ENCODE peak calls at places on chromosomes 7 and 10, in eight cellular contexts. One of them, this sample, is unnamed.

GRCh38 chr10:26524161-26524831 is 86.2 kb downstream of the APBB1IP start:
- DNase-seq in stimulated activated CD8-positive, alpha-beta memory T cell treated with anti-CD3 and anti-CD28 coated beads, Interleukin-4, amount 100 ng/mL, for 1 hour: no peak
- DNase-seq in iPS-NIHi11: no peak
- DNase-seq in T1000: no peak
- DNase-seq in GM19239: no peak
- DNase-seq in MCF 10A: no peak
- DNase-seq in activated T-cell treated with anti-CD3 and anti-CD28 coated beads for 1 hour: no peak
- DNase-seq in NCI-H2171: no peak
- DNase-seq in this sample: no peak

GRCh38 chr10:47121336-47121735 is 178.7 kb upstream of the GDF10 start:
- DNase-seq in MCF 10A: no peak
- DNase-seq in NCI-H2171: no peak
- DNase-seq in iPS-NIHi11: no peak
- DNase-seq in T1000: no peak
- DNase-seq in activated T-cell treated with anti-CD3 and anti-CD28 coated beads for 1 hour: no peak
- DNase-seq in GM19239: no peak
- DNase-seq in stimulated activated CD8-positive, alpha-beta memory T cell treated with anti-CD3 and anti-CD28 coated beads, Interleukin-4, amount 100 ng/mL, for 1 hour: no peak
- DNase-seq in this sample: peak

GRCh38 chr10:69936091-69936490 is 116.6 kb upstream of the MACROH2A2 start:
- DNase-seq in iPS-NIHi11: peak
- DNase-seq in stimulated activated CD8-positive, alpha-beta memory T cell treated with anti-CD3 and anti-CD28 coated beads, Interleukin-4, amount 100 ng/mL, for 1 hour: no peak
- DNase-seq in NCI-H2171: no peak
- DNase-seq in GM19239: peak
- DNase-seq in activated T-cell treated with anti-CD3 and anti-CD28 coated beads for 1 hour: no peak
- DNase-seq in MCF 10A: no peak
- DNase-seq in T1000: no peak
- DNase-seq in this sample: peak

GRCh38 chr7:129569811-129570215 is 41.7 kb upstream of the NRF1 start:
- DNase-seq in GM19239: no peak
- DNase-seq in MCF 10A: peak
- DNase-seq in iPS-NIHi11: no peak
- DNase-seq in activated T-cell treated with anti-CD3 and anti-CD28 coated beads for 1 hour: no peak
- DNase-seq in stimulated activated CD8-positive, alpha-beta memory T cell treated with anti-CD3 and anti-CD28 coated beads, Interleukin-4, amount 100 ng/mL, for 1 hour: no peak
- DNase-seq in T1000: peak
- DNase-seq in NCI-H2171: no peak
- DNase-seq in this sample: peak

GRCh38 chr10:97842658-97843295 is 6.9 kb upstream of the GOLGA7B start:
- DNase-seq in activated T-cell treated with anti-CD3 and anti-CD28 coated beads for 1 hour: no peak
- DNase-seq in GM19239: no peak
- DNase-seq in stimulated activated CD8-positive, alpha-beta memory T cell treated with anti-CD3 and anti-CD28 coated beads, Interleukin-4, amount 100 ng/mL, for 1 hour: no peak
- DNase-seq in MCF 10A: no peak
- DNase-seq in NCI-H2171: no peak
- DNase-seq in T1000: no peak
- DNase-seq in iPS-NIHi11: no peak
- DNase-seq in this sample: no peak

GRCh38 chr10:59865101-59865500 is 41.3 kb downstream of the CCDC6 start:
- DNase-seq in stimulated activated CD8-positive, alpha-beta memory T cell treated with anti-CD3 and anti-CD28 coated beads, Interleukin-4, amount 100 ng/mL, for 1 hour: no peak
- DNase-seq in MCF 10A: peak
- DNase-seq in NCI-H2171: no peak
- DNase-seq in T1000: no peak
- DNase-seq in GM19239: no peak
- DNase-seq in activated T-cell treated with anti-CD3 and anti-CD28 coated beads for 1 hour: no peak
- DNase-seq in iPS-NIHi11: peak
- DNase-seq in this sample: peak

GRCh38 chr10:86389441-86390193 is 23.0 kb upstream of the GRID1 start:
- DNase-seq in GM19239: no peak
- DNase-seq in NCI-H2171: no peak
- DNase-seq in stimulated activated CD8-positive, alpha-beta memory T cell treated with anti-CD3 and anti-CD28 coated beads, Interleukin-4, amount 100 ng/mL, for 1 hour: no peak
- DNase-seq in iPS-NIHi11: peak
- DNase-seq in T1000: no peak
- DNase-seq in activated T-cell treated with anti-CD3 and anti-CD28 coated beads for 1 hour: no peak
- DNase-seq in MCF 10A: no peak
- DNase-seq in this sample: peak

GRCh38 chr10:72109619-72110215 is 21.4 kb upstream of the SPOCK2 start:
- DNase-seq in activated T-cell treated with anti-CD3 and anti-CD28 coated beads for 1 hour: no peak
- DNase-seq in NCI-H2171: no peak
- DNase-seq in iPS-NIHi11: no peak
- DNase-seq in stimulated activated CD8-positive, alpha-beta memory T cell treated with anti-CD3 and anti-CD28 coated beads, Interleukin-4, amount 100 ng/mL, for 1 hour: no peak
- DNase-seq in T1000: no peak
- DNase-seq in GM19239: no peak
- DNase-seq in MCF 10A: no peak
- DNase-seq in this sample: no peak

GRCh38 chr10:29496341-29497162 is 138.2 kb downstream of the SVIL start:
- DNase-seq in iPS-NIHi11: peak
- DNase-seq in activated T-cell treated with anti-CD3 and anti-CD28 coated beads for 1 hour: peak
- DNase-seq in GM19239: peak
- DNase-seq in NCI-H2171: peak
- DNase-seq in MCF 10A: peak
- DNase-seq in stimulated activated CD8-positive, alpha-beta memory T cell treated with anti-CD3 and anti-CD28 coated beads, Interleukin-4, amount 100 ng/mL, for 1 hour: peak
- DNase-seq in T1000: peak
- DNase-seq in this sample: peak

GRCh38 chr7:4744391-4745264 is 30.8 kb upstream of the AP5Z1 start:
- DNase-seq in GM19239: peak
- DNase-seq in MCF 10A: peak
- DNase-seq in T1000: peak
- DNase-seq in iPS-NIHi11: peak
- DNase-seq in activated T-cell treated with anti-CD3 and anti-CD28 coated beads for 1 hour: peak
- DNase-seq in stimulated activated CD8-positive, alpha-beta memory T cell treated with anti-CD3 and anti-CD28 coated beads, Interleukin-4, amount 100 ng/mL, for 1 hour: peak
- DNase-seq in NCI-H2171: peak
- DNase-seq in this sample: peak

GRCh38 chr10:112375721-112376577 is 2.0 kb downstream of the ACSL5 start:
- DNase-seq in iPS-NIHi11: no peak
- DNase-seq in activated T-cell treated with anti-CD3 and anti-CD28 coated beads for 1 hour: peak
- DNase-seq in GM19239: peak
- DNase-seq in T1000: no peak
- DNase-seq in MCF 10A: peak
- DNase-seq in NCI-H2171: no peak
- DNase-seq in stimulated activated CD8-positive, alpha-beta memory T cell treated with anti-CD3 and anti-CD28 coated beads, Interleukin-4, amount 100 ng/mL, for 1 hour: no peak
- DNase-seq in this sample: peak

GRCh38 chr7:20238754-20239324 is 21.7 kb upstream of the MACC1 start:
- DNase-seq in iPS-NIHi11: no peak
- DNase-seq in GM19239: no peak
- DNase-seq in activated T-cell treated with anti-CD3 and anti-CD28 coated beads for 1 hour: no peak
- DNase-seq in NCI-H2171: no peak
- DNase-seq in stimulated activated CD8-positive, alpha-beta memory T cell treated with anti-CD3 and anti-CD28 coated beads, Interleukin-4, amount 100 ng/mL, for 1 hour: no peak
- DNase-seq in T1000: no peak
- DNase-seq in MCF 10A: no peak
- DNase-seq in this sample: no peak

GRCh38 chr10:114044251-114045070 is 795 bp downstream of the ADRB1 start:
- DNase-seq in activated T-cell treated with anti-CD3 and anti-CD28 coated beads for 1 hour: no peak
- DNase-seq in GM19239: peak
- DNase-seq in stimulated activated CD8-positive, alpha-beta memory T cell treated with anti-CD3 and anti-CD28 coated beads, Interleukin-4, amount 100 ng/mL, for 1 hour: no peak
- DNase-seq in T1000: no peak
- DNase-seq in NCI-H2171: no peak
- DNase-seq in MCF 10A: no peak
- DNase-seq in iPS-NIHi11: peak
- DNase-seq in this sample: no peak

GRCh38 chr7:70574970-70575799 is 556.8 kb upstream of the GALNT17 start:
- DNase-seq in NCI-H2171: peak
- DNase-seq in activated T-cell treated with anti-CD3 and anti-CD28 coated beads for 1 hour: no peak
- DNase-seq in iPS-NIHi11: no peak
- DNase-seq in GM19239: no peak
- DNase-seq in MCF 10A: no peak
- DNase-seq in stimulated activated CD8-positive, alpha-beta memory T cell treated with anti-CD3 and anti-CD28 coated beads, Interleukin-4, amount 100 ng/mL, for 1 hour: no peak
- DNase-seq in T1000: no peak
- DNase-seq in this sample: peak

GRCh38 chr10:6201511-6201975 is 1.2 kb upstream of the PFKFB3 start:
- DNase-seq in NCI-H2171: peak
- DNase-seq in MCF 10A: peak
- DNase-seq in activated T-cell treated with anti-CD3 and anti-CD28 coated beads for 1 hour: peak
- DNase-seq in T1000: no peak
- DNase-seq in stimulated activated CD8-positive, alpha-beta memory T cell treated with anti-CD3 and anti-CD28 coated beads, Interleukin-4, amount 100 ng/mL, for 1 hour: peak
- DNase-seq in iPS-NIHi11: peak
- DNase-seq in GM19239: peak
- DNase-seq in this sample: peak

GRCh38 chr10:14822879-14823755 is 14.7 kb downstream of the CDNF start:
- DNase-seq in NCI-H2171: no peak
- DNase-seq in GM19239: peak
- DNase-seq in iPS-NIHi11: peak
- DNase-seq in MCF 10A: peak
- DNase-seq in stimulated activated CD8-positive, alpha-beta memory T cell treated with anti-CD3 and anti-CD28 coated beads, Interleukin-4, amount 100 ng/mL, for 1 hour: peak
- DNase-seq in T1000: peak
- DNase-seq in activated T-cell treated with anti-CD3 and anti-CD28 coated beads for 1 hour: peak
- DNase-seq in this sample: peak

GRCh38 chr10:24209421-24209770 is 458 bp downstream of the KIAA1217 start:
- DNase-seq in MCF 10A: peak
- DNase-seq in NCI-H2171: no peak
- DNase-seq in GM19239: no peak
- DNase-seq in activated T-cell treated with anti-CD3 and anti-CD28 coated beads for 1 hour: no peak
- DNase-seq in iPS-NIHi11: no peak
- DNase-seq in T1000: peak
- DNase-seq in stimulated activated CD8-positive, alpha-beta memory T cell treated with anti-CD3 and anti-CD28 coated beads, Interleukin-4, amount 100 ng/mL, for 1 hour: no peak
- DNase-seq in this sample: peak

GRCh38 chr7:101093907-101094306 is 8.6 kb downstream of the TRIM56 start:
- DNase-seq in activated T-cell treated with anti-CD3 and anti-CD28 coated beads for 1 hour: no peak
- DNase-seq in T1000: no peak
- DNase-seq in iPS-NIHi11: no peak
- DNase-seq in MCF 10A: no peak
- DNase-seq in NCI-H2171: no peak
- DNase-seq in GM19239: no peak
- DNase-seq in stimulated activated CD8-positive, alpha-beta memory T cell treated with anti-CD3 and anti-CD28 coated beads, Interleukin-4, amount 100 ng/mL, for 1 hour: no peak
- DNase-seq in this sample: peak

GRCh38 chr7:47474937-47475879 is 106.7 kb downstream of the TNS3 start:
- DNase-seq in NCI-H2171: no peak
- DNase-seq in stimulated activated CD8-positive, alpha-beta memory T cell treated with anti-CD3 and anti-CD28 coated beads, Interleukin-4, amount 100 ng/mL, for 1 hour: no peak
- DNase-seq in GM19239: peak
- DNase-seq in MCF 10A: peak
- DNase-seq in activated T-cell treated with anti-CD3 and anti-CD28 coated beads for 1 hour: no peak
- DNase-seq in T1000: peak
- DNase-seq in iPS-NIHi11: peak
- DNase-seq in this sample: peak

GRCh38 chr10:89281606-89282395 is 20.0 kb upstream of the IFIT2 start:
- DNase-seq in T1000: no peak
- DNase-seq in MCF 10A: no peak
- DNase-seq in activated T-cell treated with anti-CD3 and anti-CD28 coated beads for 1 hour: no peak
- DNase-seq in NCI-H2171: no peak
- DNase-seq in iPS-NIHi11: no peak
- DNase-seq in stimulated activated CD8-positive, alpha-beta memory T cell treated with anti-CD3 and anti-CD28 coated beads, Interleukin-4, amount 100 ng/mL, for 1 hour: no peak
- DNase-seq in GM19239: no peak
- DNase-seq in this sample: peak

GRCh38 chr7:151025924-151026671 is 1.8 kb upstream of the ATG9B start:
- DNase-seq in NCI-H2171: no peak
- DNase-seq in activated T-cell treated with anti-CD3 and anti-CD28 coated beads for 1 hour: no peak
- DNase-seq in iPS-NIHi11: no peak
- DNase-seq in MCF 10A: peak
- DNase-seq in stimulated activated CD8-positive, alpha-beta memory T cell treated with anti-CD3 and anti-CD28 coated beads, Interleukin-4, amount 100 ng/mL, for 1 hour: no peak
- DNase-seq in GM19239: no peak
- DNase-seq in T1000: no peak
- DNase-seq in this sample: peak

GRCh38 chr7:112882506-112882905 is 92.3 kb upstream of the TMEM168 start:
- DNase-seq in NCI-H2171: no peak
- DNase-seq in stimulated activated CD8-positive, alpha-beta memory T cell treated with anti-CD3 and anti-CD28 coated beads, Interleukin-4, amount 100 ng/mL, for 1 hour: no peak
- DNase-seq in GM19239: no peak
- DNase-seq in MCF 10A: no peak
- DNase-seq in T1000: no peak
- DNase-seq in iPS-NIHi11: no peak
- DNase-seq in activated T-cell treated with anti-CD3 and anti-CD28 coated beads for 1 hour: no peak
- DNase-seq in this sample: no peak

GRCh38 chr10:30759423-30759822 is 129.9 kb upstream of the LYZL2 start:
- DNase-seq in T1000: no peak
- DNase-seq in stimulated activated CD8-positive, alpha-beta memory T cell treated with anti-CD3 and anti-CD28 coated beads, Interleukin-4, amount 100 ng/mL, for 1 hour: no peak
- DNase-seq in activated T-cell treated with anti-CD3 and anti-CD28 coated beads for 1 hour: no peak
- DNase-seq in GM19239: no peak
- DNase-seq in NCI-H2171: no peak
- DNase-seq in iPS-NIHi11: no peak
- DNase-seq in MCF 10A: no peak
- DNase-seq in this sample: peak